ENCODE peak calls at places on chromosomes 13 and 19, in seven cellular contexts. T is Peyer's patch, D is ascending aorta, N is body of pancreas, R is left ventricle myocardium inferior, L is transverse colon, G is GM23338. H is an unnamed sample. For H3K4me1, the result is how much of the 10 kb centered on the place peaks cover.

GRCh38 chr19:35225951-35226350 is 2.6 kb downstream of the FAM187B start:
- DNase-seq in T (no peak), D (no peak), N (no peak), R (no peak), L (no peak), G (no peak), H (no peak)

GRCh38 chr13:95445116-95445515 is 107.4 kb upstream of the CLDN10 start:
- DNase-seq in T (no peak), D (no peak), N (no peak), R (no peak), L (no peak), G (no peak), H (no peak)

GRCh38 chr13:89163081-89163480 is 1491.9 kb downstream of the SLITRK5 start:
- DNase-seq in T (no peak), D (no peak), N (no peak), R (no peak), L (no peak), G (no peak), H (no peak)

GRCh38 chr13:92966900-92967299 is 259.7 kb upstream of the GPC6 start:
- DNase-seq in T (no peak), D (no peak), N (no peak), R (no peak), L (no peak), G (no peak), H (no peak)

GRCh38 chr19:12834976-12835757 is 788 bp upstream of the RTBDN start:
- DNase-seq in T (no peak), D (no peak), N (no peak), R (no peak), L (peak), G (peak), H (peak)

GRCh38 chr13:107901230-107901629 is 314.1 kb downstream of the LIG4 start:
- DNase-seq in T (no peak), D (no peak), N (no peak), R (no peak), L (no peak), G (no peak), H (no peak)

GRCh38 chr13:79749985-79750551 is 269.1 kb downstream of the NDFIP2 start:
- DNase-seq in T (no peak), D (no peak), N (peak), R (peak), L (peak), G (peak), H (peak)

GRCh38 chr19:1259206-1259872 is 9.8 kb upstream of the CIRBP start:
- DNase-seq in T (peak), D (no peak), N (peak), R (peak), L (peak), G (peak), H (peak)

GRCh38 chr13:33554919-33555791 is 262.8 kb upstream of the RFC3 start:
- DNase-seq in T (no peak), D (no peak), N (no peak), R (no peak), L (no peak), G (peak), H (no peak)

GRCh38 chr19:51375504-51376221 is 3.2 kb upstream of the NKG7 start:
- DNase-seq in T (no peak), D (no peak), N (no peak), R (no peak), L (no peak), G (no peak), H (no peak)

GRCh38 chr13:114099918-114100445 is 32.4 kb downstream of the RASA3 start:
- DNase-seq in T (peak), D (no peak), N (peak), R (no peak), L (peak), G (peak), H (no peak)

GRCh38 chr19:17235618-17236413 is 9.8 kb downstream of the OCEL1 start:
- DNase-seq in T (peak), D (no peak), N (peak), R (peak), L (peak), G (peak), H (peak)

GRCh38 chr13:29693297-29693945 is 97.9 kb upstream of the SLC7A1 start:
- DNase-seq in T (peak), D (no peak), N (peak), R (no peak), L (peak), G (no peak), H (peak)

GRCh38 chr19:23460656-23461055 is 65.4 kb upstream of the ZNF91 start:
- DNase-seq in T (no peak), D (no peak), N (no peak), R (no peak), L (no peak), G (no peak), H (no peak)

GRCh38 chr19:56314018-56314583 is 538 bp downstream of the ZSCAN5A start:
- DNase-seq in T (no peak), D (no peak), N (no peak), R (no peak), L (no peak), G (peak), H (no peak)

GRCh38 chr13:107764012-107764411 is 451.3 kb downstream of the LIG4 start:
- DNase-seq in T (no peak), D (no peak), N (no peak), R (no peak), L (no peak), G (no peak), H (no peak)

GRCh38 chr13:110156186-110157065 is 150.5 kb downstream of the COL4A1 start:
- DNase-seq in T (no peak), D (no peak), N (no peak), R (no peak), L (no peak), G (no peak), H (no peak)

GRCh38 chr19:30122431-30122830 is 180.4 kb downstream of the URI1 start:
- DNase-seq in T (no peak), D (no peak), N (no peak), R (no peak), L (no peak), G (no peak), H (no peak)

GRCh38 chr19:45443462-45444317 is 20.0 kb upstream of the ERCC1 start:
- DNase-seq in T (peak), D (peak), N (peak), R (peak), L (peak), G (peak), H (peak)

GRCh38 chr13:98207411-98207810 is 30.3 kb upstream of the RNF113B start:
- DNase-seq in T (no peak), D (no peak), N (no peak), R (no peak), L (no peak), G (no peak), H (no peak)

GRCh38 chr19:6150289-6150688 is 14.8 kb downstream of the ACSBG2 start:
- DNase-seq in T (no peak), D (no peak), N (no peak), R (no peak), L (no peak), G (no peak), H (no peak)

GRCh38 chr13:112751617-112752016 is 61.8 kb downstream of the ATP11A start:
- DNase-seq in T (no peak), D (no peak), N (no peak), R (no peak), L (no peak), G (no peak), H (no peak)

GRCh38 chr13:50678464-50679162 is 164.9 kb downstream of the DLEU7 start:
- DNase-seq in T (no peak), D (no peak), N (no peak), R (no peak), L (no peak), G (no peak), H (no peak)

GRCh38 chr13:98598043-98598442 is 21.1 kb upstream of the STK24 start:
- DNase-seq in T (no peak), D (no peak), N (no peak), R (no peak), L (no peak), G (peak), H (no peak)

GRCh38 chr13:80379245-80379644 is 38.3 kb upstream of the SPRY2 start:
- DNase-seq in T (no peak), D (no peak), N (no peak), R (no peak), L (no peak), G (no peak), H (no peak)

GRCh38 chr19:17677002-17677401 is 11.2 kb downstream of the UNC13A start:
- DNase-seq in T (no peak), D (no peak), N (no peak), R (no peak), L (no peak), G (peak), H (no peak)

GRCh38 chr19:362683-363082 is 18.1 kb upstream of the MIER2 start:
- DNase-seq in T (no peak), D (no peak), N (no peak), R (no peak), L (no peak), G (no peak), H (no peak)

GRCh38 chr13:98216711-98217110 is 39.6 kb upstream of the RNF113B start:
- DNase-seq in T (no peak), D (no peak), N (no peak), R (no peak), L (no peak), G (no peak), H (no peak)

GRCh38 chr19:40737102-40737644 is 13.1 kb downstream of the ACTMAP start:
- DNase-seq in T (no peak), D (no peak), N (no peak), R (no peak), L (no peak), G (no peak), H (no peak)

GRCh38 chr19:40739871-40740703 is 10.2 kb downstream of the ACTMAP start:
- DNase-seq in T (no peak), D (no peak), N (no peak), R (no peak), L (no peak), G (no peak), H (no peak)

GRCh38 chr19:40735003-40735771 is 15.1 kb downstream of the ACTMAP start:
- DNase-seq in T (no peak), D (no peak), N (no peak), R (no peak), L (peak), G (no peak), H (no peak)

GRCh38 chr19:40739030-40739839 is 11.0 kb downstream of the ACTMAP start:
- DNase-seq in T (no peak), D (no peak), N (no peak), R (no peak), L (no peak), G (no peak), H (no peak)

GRCh38 chr19:40736661-40737060 is 13.6 kb downstream of the ACTMAP start:
- DNase-seq in T (no peak), D (no peak), N (no peak), R (no peak), L (no peak), G (no peak), H (no peak)
- H3K4me1 ChIP-seq in T (under half), D (under half), N (under half), R (under half), L (under half), G (under half), H (under half)

DNA sequence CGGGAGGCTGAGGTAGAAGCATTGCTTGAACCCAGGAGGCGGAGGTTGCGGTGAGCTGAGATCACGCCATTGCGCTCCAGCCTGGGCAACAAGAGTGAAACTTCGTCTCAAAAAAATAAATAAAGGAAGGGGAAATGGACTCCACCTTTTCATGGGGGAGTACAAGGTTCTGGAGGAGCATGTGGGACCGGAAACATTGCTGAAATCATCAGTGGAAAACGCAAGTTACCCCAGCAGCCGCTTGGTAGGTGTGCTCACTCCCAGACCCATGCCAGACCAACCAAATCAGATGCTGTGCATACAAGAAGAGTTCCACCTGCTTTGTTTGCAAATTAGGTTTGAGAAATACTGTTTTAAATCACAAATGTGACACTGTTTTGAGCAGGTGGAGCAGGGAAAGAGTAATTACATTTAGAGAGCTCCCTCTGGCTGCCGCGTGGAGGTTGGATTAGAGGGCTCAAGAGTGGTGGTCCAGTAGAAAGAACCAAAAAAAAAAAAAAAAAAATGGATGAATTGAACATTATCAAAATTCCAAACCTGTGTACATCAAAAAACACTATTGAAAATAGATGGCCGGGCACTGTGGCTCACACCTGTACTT is 4.9 kb downstream of the ERICH4 start:
- DNase-seq in T (no peak), D (no peak), N (no peak), R (no peak), L (no peak), G (no peak), H (no peak)
- TF ChIP-seq CTCF in T (no peak), D (no peak), N (no peak), R (peak), L (no peak), G (peak), H (no peak)

GRCh38 chr13:106492576-106493323 is 42.7 kb downstream of the EFNB2 start:
- DNase-seq in T (no peak), D (no peak), N (no peak), R (no peak), L (no peak), G (no peak), H (no peak)
- H3K4me3 ChIP-seq in T (no peak), D (peak), N (no peak), R (peak), L (no peak), G (no peak), H (no peak)

DNA sequence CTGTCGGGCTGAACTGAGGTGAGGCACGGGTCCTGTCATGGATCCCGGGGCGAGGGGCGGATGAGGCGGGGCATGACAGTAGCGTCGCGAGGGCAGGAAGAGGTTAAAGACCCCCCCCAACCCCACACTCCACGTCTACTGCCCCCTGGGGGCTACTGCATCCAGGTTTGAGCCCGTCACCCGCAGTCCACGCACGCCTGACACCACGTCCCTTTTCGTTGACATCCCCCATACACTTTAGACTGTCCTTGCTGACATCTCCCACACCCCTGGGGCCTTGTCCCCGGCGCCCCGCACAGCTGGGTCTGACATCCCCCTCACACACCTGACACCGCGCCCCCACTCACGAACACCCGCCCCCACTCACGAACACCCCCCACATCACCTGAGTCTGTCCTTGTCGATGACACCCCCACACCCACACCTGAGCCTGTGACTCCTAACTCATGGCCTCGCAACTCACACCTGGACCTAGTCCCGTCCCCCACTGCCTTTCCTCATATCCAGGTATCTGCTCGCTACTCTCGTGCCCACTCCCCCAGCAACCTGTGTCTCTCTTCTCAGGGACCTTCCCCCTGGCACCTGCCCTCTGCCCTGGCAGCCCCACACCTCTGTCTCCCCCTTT is 416 bp downstream of the SLC25A42 start:
- DNase-seq in T (no peak), D (no peak), N (no peak), R (no peak), L (peak), G (no peak), H (no peak)
- H3K4me1 ChIP-seq in T (under half), D (under half), N (under half), R (half or more), L (under half), G (under half), H (half or more)

DNA sequence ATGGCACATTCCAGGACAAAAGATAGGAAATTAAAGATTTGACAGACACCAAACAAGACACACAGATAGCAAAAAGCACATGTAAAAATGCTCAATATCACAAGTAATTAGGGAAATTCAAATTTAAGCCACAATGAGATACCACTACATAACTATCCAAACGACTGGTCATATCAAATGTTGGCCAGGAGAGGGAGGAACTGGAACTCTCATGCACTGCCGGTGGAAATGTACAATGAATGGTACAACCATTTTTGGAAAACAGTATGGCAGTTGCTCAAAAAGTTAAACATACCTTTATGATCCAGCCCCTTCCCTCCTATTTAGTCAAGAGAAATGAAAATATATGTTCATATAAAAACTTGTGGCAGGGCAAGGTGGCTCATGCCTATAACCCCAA is 36.8 kb upstream of the CYP2S1 start:
- DNase-seq in T (no peak), D (no peak), N (no peak), R (no peak), L (no peak), G (no peak), H (no peak)
- TF ChIP-seq CTCF in T (no peak), D (no peak), N (no peak), R (no peak), L (no peak), G (no peak), H (no peak)

GRCh38 chr13:60047943-60048342 is 115.8 kb downstream of the DIAPH3 start:
- DNase-seq in T (no peak), D (no peak), N (no peak), R (no peak), L (no peak), G (peak), H (no peak)

GRCh38 chr13:60051754-60052153 is 112.0 kb downstream of the DIAPH3 start:
- DNase-seq in T (no peak), D (no peak), N (no peak), R (no peak), L (no peak), G (no peak), H (no peak)
- H3K4me3 ChIP-seq in T (no peak), D (no peak), N (no peak), R (no peak), L (no peak), G (no peak), H (no peak)

GRCh38 chr19:15265849-15266248 is 33.6 kb upstream of the EPHX3 start:
- DNase-seq in T (no peak), D (peak), N (peak), R (peak), L (peak), G (no peak), H (peak)
- H3K4me1 ChIP-seq in T (under half), D (under half), N (half or more), R (half or more), L (half or more), G (under half), H (half or more)

GRCh38 chr13:35760678-35761308 is 284.3 kb upstream of the MAB21L1 start:
- DNase-seq in T (no peak), D (no peak), N (no peak), R (no peak), L (no peak), G (no peak), H (no peak)
- TF ChIP-seq CTCF in T (no peak), D (no peak), N (no peak), R (no peak), L (no peak), G (no peak), H (no peak)

H was measured in thyroid gland.